ENCODE peak calls at places on chromosomes 2 and 18, in eight cellular contexts. C is GOT3; S is CD8-positive, alpha-beta T cell; D is amniotic stem cell; L is Ammon's horn; Z is stromal cell of bone marrow; O is left ventricle myocardium inferior; Y is KBM-7. U is an unnamed sample.

GRCh38 chr2:73091164-73091563 is 19.7 kb upstream of the SFXN5 start:
- DNase-seq in S (no peak), D (no peak), O (no peak), L (no peak), Y (no peak), Z (no peak), C (no peak), U (no peak)

GRCh38 chr2:112843836-112844235 is 7.3 kb upstream of the IL1B start:
- DNase-seq in L (no peak), D (no peak), S (no peak), O (no peak), C (no peak), Y (no peak), Z (no peak), U (no peak)

GRCh38 chr18:6633370-6633769 is 96.1 kb upstream of the ARHGAP28 start:
- DNase-seq in S (no peak), C (no peak), O (no peak), D (no peak), Y (no peak), Z (no peak), L (no peak), U (no peak)

GRCh38 chr18:31658670-31659573 is 25.5 kb downstream of the B4GALT6 start:
- DNase-seq in C (no peak), O (no peak), L (no peak), Y (peak), S (no peak), D (no peak), Z (peak), U (peak)

GRCh38 chr2:136966485-136966884 is 201.1 kb downstream of the THSD7B start:
- DNase-seq in C (no peak), Z (no peak), D (no peak), Y (no peak), S (no peak), O (no peak), L (no peak), U (no peak)

GRCh38 chr2:16639431-16639830 is 26.2 kb downstream of the CYRIA start:
- DNase-seq in O (no peak), C (no peak), S (no peak), D (no peak), L (no peak), Z (no peak), Y (peak), U (no peak)

GRCh38 chr18:54743596-54743995 is 84.7 kb upstream of the RAB27B start:
- DNase-seq in S (no peak), O (no peak), Z (no peak), Y (no peak), C (no peak), D (no peak), L (no peak), U (no peak)

GRCh38 chr2:235234711-235235110 is 259.1 kb upstream of the AGAP1 start:
- DNase-seq in S (no peak), O (no peak), Z (peak), D (no peak), Y (no peak), C (no peak), L (peak), U (no peak)

GRCh38 chr2:159755788-159756187 is 42.2 kb downstream of the CD302 start:
- DNase-seq in S (no peak), D (no peak), C (no peak), L (no peak), O (no peak), Y (no peak), Z (no peak), U (no peak)

GRCh38 chr2:9327873-9328352 is 95.4 kb downstream of the ITGB1BP1 start:
- DNase-seq in D (no peak), Z (no peak), C (no peak), O (no peak), Y (no peak), L (no peak), S (no peak), U (no peak)

GRCh38 chr2:101704816-101705565 is 7.5 kb downstream of the MAP4K4 start:
- DNase-seq in L (no peak), Y (no peak), D (no peak), O (no peak), S (peak), Z (no peak), C (no peak), U (no peak)

GRCh38 chr2:178811901-178812300 is 4.7 kb upstream of the TTN start:
- DNase-seq in Y (no peak), O (no peak), L (no peak), C (no peak), D (no peak), S (no peak), Z (no peak), U (no peak)

GRCh38 chr2:73268831-73269685 is 15.2 kb downstream of the FBXO41 start:
- DNase-seq in D (no peak), Y (no peak), C (no peak), Z (no peak), S (peak), O (no peak), L (no peak), U (no peak)

GRCh38 chr2:64296150-64296500 is 151.9 kb upstream of the PELI1 start:
- DNase-seq in S (no peak), Y (no peak), L (peak), Z (no peak), O (no peak), D (no peak), C (no peak), U (no peak)

GRCh38 chr2:43486604-43487003 is 109.2 kb downstream of the THADA start:
- DNase-seq in O (no peak), D (no peak), Z (peak), L (peak), S (no peak), C (no peak), Y (no peak), U (no peak)

GRCh38 chr2:191666733-191667132 is 11.2 kb upstream of the NABP1 start:
- DNase-seq in L (peak), Y (peak), C (no peak), O (no peak), D (no peak), Z (no peak), S (no peak), U (no peak)

GRCh38 chr2:95296036-95296435 is 1.1 kb upstream of the KCNIP3 start:
- DNase-seq in D (no peak), C (no peak), O (no peak), L (peak), Z (no peak), S (no peak), Y (no peak), U (no peak)

GRCh38 chr18:766550-766860 is 45.5 kb downstream of the YES1 start:
- DNase-seq in L (no peak), C (no peak), D (no peak), O (no peak), Z (no peak), S (no peak), Y (no peak), U (no peak)

GRCh38 chr2:119487434-119488244 is 36.6 kb downstream of the SCTR start:
- DNase-seq in Z (no peak), S (no peak), C (no peak), O (no peak), L (no peak), D (no peak), Y (no peak), U (no peak)

GRCh38 chr18:55494899-55495298 is 93.1 kb downstream of the TCF4 start:
- DNase-seq in D (no peak), L (no peak), Z (no peak), C (no peak), S (no peak), Y (no peak), O (no peak), U (no peak)

GRCh38 chr2:54962935-54963334 is 87.3 kb downstream of the RTN4 start:
- DNase-seq in Z (no peak), Y (no peak), S (no peak), D (no peak), L (no peak), O (no peak), C (no peak), U (no peak)

GRCh38 chr18:79538635-79539034 is 141.0 kb upstream of the CTDP1 start:
- DNase-seq in Z (no peak), D (no peak), Y (no peak), L (no peak), C (no peak), O (no peak), S (no peak), U (no peak)

GRCh38 chr2:159895258-159896209 is 97.5 kb upstream of the CD302 start:
- DNase-seq in D (no peak), C (no peak), L (no peak), O (no peak), Y (no peak), S (no peak), Z (no peak), U (no peak)

GRCh38 chr2:6896930-6897759 is 19.6 kb downstream of the RSAD2 start:
- DNase-seq in S (no peak), Y (peak), C (no peak), O (no peak), Z (peak), L (peak), D (peak), U (peak)

GRCh38 chr18:13513015-13513414 is 213.3 kb downstream of the FAM210A start:
- DNase-seq in S (no peak), L (no peak), C (no peak), D (no peak), Y (peak), Z (no peak), O (no peak), U (no peak)

GRCh38 chr18:48800877-48801727 is 149.7 kb downstream of the SMAD7 start:
- DNase-seq in D (no peak), S (peak), L (no peak), C (no peak), Z (no peak), Y (no peak), O (peak), U (no peak)

GRCh38 chr2:240322231-240322955 is 113.1 kb upstream of the GPC1 start:
- DNase-seq in O (no peak), L (no peak), Y (no peak), D (no peak), Z (no peak), C (peak), S (no peak), U (no peak)

GRCh38 chr2:233093721-233094120 is 33.6 kb downstream of the INPP5D start:
- DNase-seq in C (no peak), Z (no peak), O (no peak), L (no peak), D (no peak), Y (no peak), S (no peak), U (no peak)

GRCh38 chr2:203492965-203493364 is 42.1 kb downstream of the RAPH1 start:
- DNase-seq in Z (no peak), D (no peak), C (no peak), O (no peak), S (no peak), L (no peak), Y (no peak), U (no peak)

GRCh38 chr2:6103949-6104348 is 411.8 kb downstream of the SOX11 start:
- DNase-seq in C (no peak), S (no peak), L (no peak), O (no peak), Y (no peak), D (no peak), Z (no peak), U (no peak)